ENCODE peak calls at places on chromosomes 5 and 9, in four cellular contexts. D is mesenchymal stem cell, I is IMR-90, A is H1. E is an unnamed sample.
A peak's percentile ranks its signal among the peaks of the same experiment; 100 is the strongest.

GRCh38 chr9:137556069-137556838 is 4.6 kb downstream of the MRPL41 start:
- DNase-seq in D (no peak), I (no peak), A (no peak), E (no peak)

GRCh38 chr9:98146101-98146991 is 27.3 kb upstream of the TRIM14 start:
- DNase-seq in D (peak; percentile 57), I (peak; percentile 27), A (no peak), E (peak; percentile 92)

GRCh38 chr9:27599521-27600234 is 26.4 kb upstream of the C9orf72 start:
- DNase-seq in I (no peak), A (no peak), D (no peak), E (no peak)

GRCh38 chr9:35858428-35858827 is 11.8 kb downstream of the OR13J1 start:
- DNase-seq in D (no peak), A (peak; percentile 36), I (no peak), E (no peak)

GRCh38 chr9:105259731-105260612 is 15.5 kb downstream of the SLC44A1 start:
- DNase-seq in I (no peak), A (no peak), D (no peak), E (no peak)

GRCh38 chr5:61919920-61920319 is 386.1 kb upstream of the KIF2A start:
- DNase-seq in A (no peak), D (peak; percentile 21), I (no peak), E (no peak)

GRCh38 chr9:87564111-87564510 is 66.4 kb downstream of the DAPK1 start:
- DNase-seq in I (no peak), A (no peak), D (peak; percentile 44), E (peak; percentile 64)

GRCh38 chr9:124780060-124780756 is 3.3 kb downstream of the OLFML2A start:
- DNase-seq in A (peak; percentile 47), I (no peak), D (no peak), E (no peak)

GRCh38 chr5:142722146-142722545 is 36.3 kb upstream of the FGF1 start:
- DNase-seq in A (no peak), I (peak; percentile 31), D (no peak), E (no peak)

GRCh38 chr5:10381805-10382204 is 28.3 kb downstream of the MARCHF6 start:
- DNase-seq in A (no peak), D (no peak), I (no peak), E (no peak)

GRCh38 chr9:37729499-37729898 is 24.1 kb upstream of the TRMT10B start:
- DNase-seq in D (no peak), A (no peak), I (no peak), E (no peak)

GRCh38 chr9:69637801-69638200 is 34.4 kb downstream of the APBA1 start:
- DNase-seq in D (peak; percentile 48), A (no peak), I (peak; percentile 72), E (peak; percentile 14)

GRCh38 chr5:56523779-56524178 is 290.6 kb upstream of the ANKRD55 start:
- DNase-seq in I (peak; percentile 19), D (peak; percentile 45), A (no peak), E (no peak)

GRCh38 chr9:34675048-34675714 is 12.7 kb upstream of the CCL27 start:
- DNase-seq in D (peak; percentile 82), I (peak; percentile 59), A (peak; percentile 92), E (peak; percentile 79)

GRCh38 chr9:136345281-136346156 is 18.0 kb downstream of the DNLZ start:
- DNase-seq in D (peak; percentile 69), I (no peak), A (peak; percentile 82), E (peak; percentile 44)

GRCh38 chr5:52419357-52419756 is 368.4 kb upstream of the ITGA1 start:
- DNase-seq in I (no peak), A (no peak), D (no peak), E (no peak)

GRCh38 chr5:133017964-133018363 is 8.4 kb downstream of the ZCCHC10 start:
- DNase-seq in I (no peak), A (no peak), D (no peak), E (no peak)

GRCh38 chr5:153746440-153746839 is 256.0 kb downstream of the GRIA1 start:
- DNase-seq in A (no peak), D (no peak), I (no peak), E (no peak)

GRCh38 chr5:1375871-1376850 is 31.3 kb upstream of the CLPTM1L start:
- DNase-seq in D (no peak), A (no peak), I (no peak), E (peak; percentile 57)

GRCh38 chr5:143559586-143559985 is 156.1 kb upstream of the NR3C1 start:
- DNase-seq in I (no peak), A (no peak), D (no peak), E (no peak)

GRCh38 chr5:172102913-172103629 is 85.0 kb downstream of the STK10 start:
- DNase-seq in A (no peak), D (peak; percentile 96), I (peak; percentile 95), E (peak; percentile 95)

GRCh38 chr9:32737378-32737777 is 46.0 kb upstream of the TMEM215 start:
- DNase-seq in D (no peak), A (no peak), I (no peak), E (no peak)

GRCh38 chr9:32741706-32742105 is 41.6 kb upstream of the TMEM215 start:
- DNase-seq in I (no peak), A (no peak), D (no peak), E (peak; percentile 55)

GRCh38 chr9:32742296-32742695 is 41.0 kb upstream of the TMEM215 start:
- DNase-seq in A (no peak), D (no peak), I (peak; percentile 1), E (peak; percentile 92)

DNA sequence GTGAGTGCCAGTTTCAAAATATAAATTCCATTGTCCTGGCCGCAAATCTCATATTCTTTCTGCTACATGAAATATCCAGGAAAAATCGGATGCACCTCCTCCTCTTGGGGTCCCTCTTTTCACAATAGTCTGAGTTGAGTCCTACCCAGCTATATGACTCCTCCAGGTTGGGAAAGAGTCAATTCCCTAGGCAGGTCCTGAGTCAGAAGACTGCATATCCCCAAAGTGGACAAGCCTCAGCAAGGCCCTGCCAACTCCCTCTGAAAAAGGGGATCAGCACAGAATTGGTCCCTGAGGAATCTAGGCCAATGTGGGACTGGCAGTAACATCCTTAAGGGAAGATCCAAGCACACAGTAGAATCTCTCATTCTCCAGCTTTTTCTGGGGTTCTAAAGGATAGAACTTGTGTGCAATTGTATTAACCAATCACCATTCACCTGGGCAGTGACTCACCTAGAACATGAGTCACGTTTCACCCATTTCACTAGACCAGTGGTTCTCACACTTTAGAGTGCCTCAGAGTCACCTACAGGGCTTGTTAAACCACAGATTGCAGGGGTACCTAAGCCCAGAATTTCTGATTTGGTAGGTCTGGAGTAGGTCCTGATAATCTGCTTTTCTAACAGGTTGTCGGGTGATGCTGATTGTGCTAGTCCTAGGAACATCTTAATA is 44.7 kb upstream of the TMEM215 start:
- DNase-seq in A (no peak), D (no peak), I (no peak), E (peak; percentile 48)
- H4K91ac ChIP-seq in A (no peak overlapping the region), D (no peak overlapping the region), I (no peak overlapping the region), E (no peak overlapping the region)

DNA sequence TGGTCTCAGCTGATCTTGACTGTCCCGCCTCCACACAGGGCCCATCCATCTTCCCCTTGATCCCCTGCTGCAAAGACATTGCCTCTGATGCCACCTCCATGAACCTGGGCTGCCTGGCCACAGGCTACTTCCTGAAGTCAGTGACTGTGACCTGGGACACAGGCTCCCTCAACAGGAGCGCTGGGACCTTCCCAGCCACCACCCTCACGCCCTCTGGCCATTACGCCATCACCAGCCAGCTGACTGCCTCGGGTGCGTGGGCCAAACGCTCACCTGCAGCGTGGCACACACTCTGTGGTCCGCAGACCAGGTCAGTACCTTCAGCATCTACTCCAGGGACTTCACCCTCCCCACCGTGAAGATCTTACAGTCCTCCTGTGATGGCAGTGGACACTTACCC is 71.9 kb downstream of the INSL6 start:
- DNase-seq in I (no peak), D (no peak), A (no peak), E (no peak)
- H3K4ac ChIP-seq in I (no peak overlapping the region), D (no peak overlapping the region), A (no peak overlapping the region), E (no peak overlapping the region)

DNA sequence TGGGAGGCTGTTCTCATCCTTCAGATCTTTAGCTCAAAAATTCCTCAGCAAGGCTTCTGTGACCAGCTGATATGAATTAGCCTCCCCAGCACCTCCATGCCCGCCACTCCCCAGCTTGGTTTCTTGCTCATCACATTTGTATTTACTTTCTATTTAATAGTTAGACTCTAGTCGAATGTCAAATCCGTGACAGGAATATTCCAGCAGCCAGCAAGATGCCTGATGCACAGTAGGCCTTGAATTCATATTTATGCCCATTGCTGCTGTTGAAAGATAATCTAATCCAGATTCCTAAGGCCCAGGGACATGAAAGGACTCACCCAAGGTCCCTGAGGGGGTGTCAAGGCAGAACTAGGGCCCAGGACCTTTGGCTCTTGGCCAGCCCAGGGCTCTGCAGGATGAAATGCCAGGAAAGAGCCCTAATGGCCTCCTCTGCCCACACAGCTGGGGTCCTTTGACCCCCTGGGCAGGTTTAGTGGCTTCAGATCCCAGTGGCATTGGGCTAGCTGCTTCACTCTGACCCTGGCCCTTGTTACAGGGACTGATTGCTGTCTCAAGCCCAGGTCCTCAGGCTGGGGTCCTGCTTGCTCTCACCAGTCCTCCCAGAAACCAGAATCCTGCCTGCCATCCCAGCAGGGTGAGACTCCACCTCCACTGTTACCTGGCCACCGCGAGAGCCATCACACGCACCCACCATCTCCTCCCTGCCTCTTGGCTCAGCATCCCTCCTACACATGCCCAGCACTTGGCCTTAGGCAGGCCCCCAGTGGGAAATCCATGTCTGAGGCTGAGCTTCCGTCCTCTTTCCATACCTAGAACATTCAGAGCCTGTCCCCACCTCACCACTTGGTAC is 7.3 kb downstream of the CSF1R start:
- DNase-seq in D (no peak), A (peak; percentile 28), I (no peak), E (no peak)
- H4K91ac ChIP-seq in D (no peak overlapping the region), A (no peak overlapping the region), I (no peak overlapping the region), E (no peak overlapping the region)

GRCh38 chr9:78297672-78297961 is 692 bp downstream of the PSAT1 start:
- DNase-seq in I (peak; percentile 19), D (no peak), A (no peak), E (no peak)

GRCh38 chr9:78295731-78296130 is 1.2 kb upstream of the PSAT1 start:
- DNase-seq in D (no peak), A (peak; percentile 33), I (no peak), E (no peak)

GRCh38 chr9:78296208-78296892 is 575 bp upstream of the PSAT1 start:
- DNase-seq in A (peak; percentile 61), D (peak; percentile 52), I (peak; percentile 54), E (peak; percentile 75)

GRCh38 chr9:78298046-78298511 is 1.2 kb downstream of the PSAT1 start:
- DNase-seq in D (no peak), A (peak; percentile 45), I (no peak), E (no peak)

GRCh38 chr9:78296893-78297671 is at the start of gene PSAT1:
- DNase-seq in D (peak; percentile 98), I (peak; percentile 98), A (peak; percentile 91), E (peak; percentile 93)
- H3K4ac ChIP-seq in D (peak within 1 kb of the TSS; percentile 92), I (peak within 1 kb of the TSS; percentile 93), A (peak within 1 kb of the TSS; percentile 87), E (peak within 1 kb of the TSS; percentile 57)

E was measured in trophoblast cell.